ENCODE peak calls at places on chromosomes 3 and 15, in four cellular contexts. One of them, this sample, is unnamed.

GRCh38 chr3:69051796-69052566 is at the start of gene TMF1:
- DNase-seq in stimulated activated CD4-positive, alpha-beta T cell treated with anti-CD3 and anti-CD28 coated beads, Interleukin-15, amount 100 ng/mL, for 24 hours: peak
- DNase-seq in keratinocyte: peak
- DNase-seq in neural crest cell: peak
- DNase-seq in this sample: no peak

GRCh38 chr3:14441920-14442300 is 39.5 kb downstream of the SLC6A6 start:
- DNase-seq in neural crest cell: no peak
- DNase-seq in stimulated activated CD4-positive, alpha-beta T cell treated with anti-CD3 and anti-CD28 coated beads, Interleukin-15, amount 100 ng/mL, for 24 hours: no peak
- DNase-seq in keratinocyte: no peak
- DNase-seq in this sample: no peak

GRCh38 chr3:175456496-175456895 is 597.4 kb downstream of the NAALADL2 start:
- DNase-seq in neural crest cell: no peak
- DNase-seq in keratinocyte: no peak
- DNase-seq in stimulated activated CD4-positive, alpha-beta T cell treated with anti-CD3 and anti-CD28 coated beads, Interleukin-15, amount 100 ng/mL, for 24 hours: no peak
- DNase-seq in this sample: no peak

GRCh38 chr3:169542347-169542751 is 121.2 kb downstream of the MECOM start:
- DNase-seq in neural crest cell: no peak
- DNase-seq in stimulated activated CD4-positive, alpha-beta T cell treated with anti-CD3 and anti-CD28 coated beads, Interleukin-15, amount 100 ng/mL, for 24 hours: no peak
- DNase-seq in keratinocyte: no peak
- DNase-seq in this sample: no peak

GRCh38 chr3:131541288-131541687 is 38.5 kb upstream of the MRPL3 start:
- DNase-seq in keratinocyte: no peak
- DNase-seq in neural crest cell: no peak
- DNase-seq in stimulated activated CD4-positive, alpha-beta T cell treated with anti-CD3 and anti-CD28 coated beads, Interleukin-15, amount 100 ng/mL, for 24 hours: no peak
- DNase-seq in this sample: no peak

GRCh38 chr3:179037361-179037760 is 34.2 kb downstream of the ZMAT3 start:
- DNase-seq in keratinocyte: peak
- DNase-seq in stimulated activated CD4-positive, alpha-beta T cell treated with anti-CD3 and anti-CD28 coated beads, Interleukin-15, amount 100 ng/mL, for 24 hours: peak
- DNase-seq in neural crest cell: no peak
- DNase-seq in this sample: no peak

GRCh38 chr15:39756806-39757522 is 25.7 kb downstream of the FSIP1 start:
- DNase-seq in keratinocyte: peak
- DNase-seq in neural crest cell: no peak
- DNase-seq in stimulated activated CD4-positive, alpha-beta T cell treated with anti-CD3 and anti-CD28 coated beads, Interleukin-15, amount 100 ng/mL, for 24 hours: peak
- DNase-seq in this sample: no peak

GRCh38 chr15:74780983-74781672 is 752 bp upstream of the CSK start:
- DNase-seq in stimulated activated CD4-positive, alpha-beta T cell treated with anti-CD3 and anti-CD28 coated beads, Interleukin-15, amount 100 ng/mL, for 24 hours: peak
- DNase-seq in neural crest cell: no peak
- DNase-seq in keratinocyte: no peak
- DNase-seq in this sample: no peak

GRCh38 chr15:73994912-73995622 is 551 bp downstream of the PML start:
- DNase-seq in neural crest cell: no peak
- DNase-seq in keratinocyte: no peak
- DNase-seq in stimulated activated CD4-positive, alpha-beta T cell treated with anti-CD3 and anti-CD28 coated beads, Interleukin-15, amount 100 ng/mL, for 24 hours: peak
- DNase-seq in this sample: no peak

GRCh38 chr15:68781766-68782588 is 38.7 kb downstream of the ANP32A start:
- DNase-seq in neural crest cell: no peak
- DNase-seq in stimulated activated CD4-positive, alpha-beta T cell treated with anti-CD3 and anti-CD28 coated beads, Interleukin-15, amount 100 ng/mL, for 24 hours: peak
- DNase-seq in keratinocyte: no peak
- DNase-seq in this sample: no peak

GRCh38 chr15:94287794-94288246 is 56.5 kb downstream of the MCTP2 start:
- DNase-seq in stimulated activated CD4-positive, alpha-beta T cell treated with anti-CD3 and anti-CD28 coated beads, Interleukin-15, amount 100 ng/mL, for 24 hours: peak
- DNase-seq in neural crest cell: no peak
- DNase-seq in keratinocyte: no peak
- DNase-seq in this sample: no peak

GRCh38 chr3:101383156-101383575 is 62.8 kb upstream of the IMPG2 start:
- DNase-seq in neural crest cell: no peak
- DNase-seq in keratinocyte: no peak
- DNase-seq in stimulated activated CD4-positive, alpha-beta T cell treated with anti-CD3 and anti-CD28 coated beads, Interleukin-15, amount 100 ng/mL, for 24 hours: no peak
- DNase-seq in this sample: no peak

GRCh38 chr3:5006755-5007202 is 27.5 kb downstream of the BHLHE40 start:
- DNase-seq in keratinocyte: no peak
- DNase-seq in stimulated activated CD4-positive, alpha-beta T cell treated with anti-CD3 and anti-CD28 coated beads, Interleukin-15, amount 100 ng/mL, for 24 hours: peak
- DNase-seq in neural crest cell: no peak
- DNase-seq in this sample: no peak

GRCh38 chr3:42635111-42635510 is 18.4 kb upstream of the ZBTB47 start:
- DNase-seq in stimulated activated CD4-positive, alpha-beta T cell treated with anti-CD3 and anti-CD28 coated beads, Interleukin-15, amount 100 ng/mL, for 24 hours: no peak
- DNase-seq in neural crest cell: no peak
- DNase-seq in keratinocyte: no peak
- DNase-seq in this sample: no peak

GRCh38 chr3:181383201-181383600 is 328.5 kb upstream of the SOX2 start:
- DNase-seq in stimulated activated CD4-positive, alpha-beta T cell treated with anti-CD3 and anti-CD28 coated beads, Interleukin-15, amount 100 ng/mL, for 24 hours: no peak
- DNase-seq in neural crest cell: no peak
- DNase-seq in keratinocyte: no peak
- DNase-seq in this sample: no peak

GRCh38 chr3:132229641-132230040 is 87.6 kb upstream of the ACP3 start:
- DNase-seq in keratinocyte: no peak
- DNase-seq in stimulated activated CD4-positive, alpha-beta T cell treated with anti-CD3 and anti-CD28 coated beads, Interleukin-15, amount 100 ng/mL, for 24 hours: no peak
- DNase-seq in neural crest cell: no peak
- DNase-seq in this sample: no peak

GRCh38 chr3:128577711-128578110 is 72.9 kb downstream of the RPN1 start:
- DNase-seq in keratinocyte: no peak
- DNase-seq in stimulated activated CD4-positive, alpha-beta T cell treated with anti-CD3 and anti-CD28 coated beads, Interleukin-15, amount 100 ng/mL, for 24 hours: no peak
- DNase-seq in neural crest cell: peak
- DNase-seq in this sample: no peak